ENCODE peak calls at places on chromosomes 7 and 10, in ten cellular contexts. W is CD14-positive monocyte, Q is endothelial cell of umbilical vein, O is GM12865, M is GM06990, D is uterus, G is ascending aorta, B is hepatocyte, K is B cell, F is lower lobe of right lung. U is an unnamed sample.

GRCh38 chr7:148296994-148297644 is 293.4 kb upstream of the C7orf33 start:
- DNase-seq in W (no peak), Q (no peak), O (no peak), M (no peak), D (no peak), G (no peak), B (no peak), K (no peak), F (no peak), U (no peak)

GRCh38 chr7:47538846-47539311 is 43.0 kb downstream of the TNS3 start:
- DNase-seq in W (no peak), Q (no peak), O (no peak), M (no peak), D (no peak), G (no peak), B (no peak), K (no peak), F (no peak), U (no peak)

GRCh38 chr10:1247598-1248261 is 191.5 kb downstream of the WDR37 start:
- DNase-seq in W (no peak), Q (no peak), O (no peak), M (no peak), D (no peak), G (no peak), B (no peak), K (no peak), F (no peak), U (no peak)

GRCh38 chr7:105585850-105586500 is 4.7 kb upstream of the EFCAB10 start:
- DNase-seq in W (no peak), Q (no peak), O (peak; percentile 52), M (no peak), D (no peak), G (no peak), B (no peak), K (no peak), F (no peak), U (peak; percentile 51)

GRCh38 chr7:94969434-94970084 is 62.2 kb downstream of the PPP1R9A start:
- DNase-seq in W (no peak), Q (no peak), O (no peak), M (no peak), D (no peak), G (no peak), B (peak; percentile 13), K (no peak), F (no peak), U (no peak)

GRCh38 chr7:4747013-4747412 is 28.4 kb upstream of the AP5Z1 start:
- DNase-seq in W (no peak), Q (no peak), O (no peak), M (no peak), D (no peak), G (no peak), B (no peak), K (no peak), F (no peak), U (no peak)

GRCh38 chr7:123131140-123131539 is 68.6 kb downstream of the SLC13A1 start:
- DNase-seq in W (no peak), Q (no peak), O (no peak), M (no peak), D (no peak), G (no peak), B (no peak), K (no peak), F (no peak), U (no peak)

GRCh38 chr7:158277219-158278141 is 310.1 kb downstream of the PTPRN2 start:
- DNase-seq in W (peak; percentile 31), Q (no peak), O (no peak), M (no peak), D (no peak), G (no peak), B (no peak), K (no peak), F (no peak), U (no peak)

GRCh38 chr7:158759749-158760444 is 55.3 kb upstream of the NCAPG2 start:
- DNase-seq in W (no peak), Q (no peak), O (no peak), M (no peak), D (no peak), G (no peak), B (no peak), K (no peak), F (no peak), U (no peak)

GRCh38 chr7:2633538-2634264 is 1.9 kb downstream of the TTYH3 start:
- DNase-seq in W (peak; percentile 85), Q (peak; percentile 50), O (no peak), M (no peak), D (peak; percentile 78), G (no peak), B (peak; percentile 85), K (no peak), F (no peak), U (no peak)

GRCh38 chr10:26755443-26755903 is 58.0 kb downstream of the PDSS1 start:
- DNase-seq in W (no peak), Q (peak; percentile 43), O (peak; percentile 71), M (peak; percentile 49), D (no peak), G (no peak), B (peak; percentile 23), K (no peak), F (no peak), U (peak; percentile 48)

GRCh38 chr7:128136215-128136597 is 104.9 kb upstream of the LEP start:
- DNase-seq in W (no peak), Q (no peak), O (no peak), M (no peak), D (no peak), G (no peak), B (no peak), K (no peak), F (no peak), U (no peak)

GRCh38 chr7:42480304-42480665 is 243.3 kb upstream of the GLI3 start:
- DNase-seq in W (no peak), Q (no peak), O (no peak), M (no peak), D (no peak), G (no peak), B (peak; percentile 26), K (no peak), F (no peak), U (no peak)

DNA sequence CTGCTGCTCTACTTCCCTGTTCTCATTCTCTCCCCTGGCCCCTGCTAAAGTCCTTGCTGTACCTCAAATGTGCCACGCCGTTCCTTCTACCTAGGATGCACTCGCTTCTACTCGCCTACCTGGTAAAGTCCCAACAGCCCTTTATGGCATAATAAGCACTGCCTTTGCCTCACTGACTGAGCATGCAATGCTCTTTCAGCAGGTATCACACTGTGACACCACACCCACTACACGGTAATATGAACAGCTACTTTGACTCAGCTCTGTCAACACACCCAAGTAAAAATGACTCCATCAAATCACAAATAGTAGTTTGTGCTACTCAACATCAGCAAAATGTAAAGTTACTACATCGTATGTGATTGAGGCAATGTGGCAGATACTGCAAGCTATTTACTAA is 37.6 kb downstream of the FAM204A start:
- DNase-seq in W (no peak), Q (no peak), O (no peak), M (no peak), D (no peak), G (no peak), B (no peak), K (no peak), F (no peak), U (no peak)
- TF ChIP-seq CTCF in W (no peak), Q (no peak), O (no peak), M (no peak), D (no peak), G (no peak), B (no peak), K (no peak), F (no peak), U (no peak)

GRCh38 chr7:130960208-130960988 is 226.4 kb upstream of the KLF14 start:
- DNase-seq in W (peak; percentile 80), Q (peak; percentile 68), O (peak; percentile 83), M (peak; percentile 44), D (no peak), G (no peak), B (peak; percentile 32), K (peak; percentile 69), F (no peak), U (peak; percentile 35)
- TF ChIP-seq CTCF in W (no peak), Q (no peak), O (no peak), M (no peak), D (no peak), G (no peak), B (no peak), K (no peak), F (no peak), U (no peak)

GRCh38 chr10:95500649-95501048 is 60.5 kb downstream of the SORBS1 start:
- DNase-seq in W (no peak), Q (no peak), O (peak; percentile 18), M (no peak), D (no peak), G (no peak), B (no peak), K (no peak), F (no peak), U (no peak)

GRCh38 chr10:95501203-95502094 is 59.7 kb downstream of the SORBS1 start:
- DNase-seq in W (no peak), Q (no peak), O (no peak), M (no peak), D (no peak), G (no peak), B (no peak), K (no peak), F (no peak), U (no peak)

GRCh38 chr10:95503526-95503925 is 57.6 kb downstream of the SORBS1 start:
- DNase-seq in W (no peak), Q (no peak), O (no peak), M (no peak), D (no peak), G (no peak), B (no peak), K (no peak), F (no peak), U (no peak)

GRCh38 chr10:95503012-95503411 is 58.2 kb downstream of the SORBS1 start:
- DNase-seq in W (no peak), Q (no peak), O (no peak), M (no peak), D (no peak), G (no peak), B (peak; percentile 41), K (no peak), F (no peak), U (no peak)

GRCh38 chr10:95502377-95502776 is 58.8 kb downstream of the SORBS1 start:
- DNase-seq in W (no peak), Q (no peak), O (no peak), M (no peak), D (no peak), G (no peak), B (no peak), K (no peak), F (no peak), U (no peak)
- TF ChIP-seq CTCF in W (no peak), Q (no peak), O (no peak), M (no peak), D (no peak), G (no peak), B (no peak), K (no peak), F (no peak), U (no peak)

DNA sequence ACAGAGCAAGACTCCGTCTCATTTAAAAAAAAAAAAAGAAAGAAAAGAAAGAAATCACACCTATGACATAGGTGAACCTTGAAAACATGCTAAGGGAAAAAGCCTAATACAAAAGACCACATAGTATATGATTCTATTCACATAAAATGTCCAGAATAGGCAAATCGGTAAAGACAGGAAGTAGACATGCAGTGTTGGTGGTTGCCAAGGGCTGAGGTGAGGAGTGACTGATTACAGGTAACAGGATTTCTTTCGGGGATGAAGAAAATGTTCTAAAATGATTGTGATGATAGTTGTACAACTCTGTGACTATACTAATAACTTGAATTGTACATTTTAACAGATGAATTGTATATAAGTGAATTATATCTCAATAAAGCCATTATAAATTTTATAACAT is 3.3 kb downstream of the XPNPEP1 start:
- DNase-seq in W (no peak), Q (no peak), O (no peak), M (no peak), D (no peak), G (no peak), B (no peak), K (no peak), F (no peak), U (no peak)
- TF ChIP-seq CTCF in W (no peak), Q (no peak), O (no peak), M (no peak), D (no peak), G (no peak), B (no peak), K (no peak), F (no peak), U (no peak)